ENCODE peak calls at places on chromosomes 13 and 19, in eight cellular contexts. W is upper lobe of left lung, T is pancreas, J is spleen, Q is foreskin keratinocyte, O is H9, F is heart right ventricle, Z is A549. I is an unnamed sample.

GRCh38 chr19:48206402-48207093 is 36.1 kb downstream of the ZSWIM9 start:
- DNase-seq in O (no peak), W (peak; percentile 95), Z (no peak), F (no peak), T (no peak), Q (no peak), J (no peak), I (no peak)

GRCh38 chr13:51560336-51560735 is 23.9 kb upstream of the WDFY2 start:
- DNase-seq in T (no peak), F (no peak), W (no peak), O (no peak), J (no peak), Z (no peak), Q (no peak), I (no peak)

GRCh38 chr19:16148443-16149045 is 5.1 kb downstream of the HSH2D start:
- DNase-seq in W (no peak), Q (no peak), F (no peak), O (no peak), T (no peak), J (no peak), Z (no peak), I (no peak)

GRCh38 chr13:55199132-55199531 is 1941.6 kb upstream of the PRR20A start:
- DNase-seq in T (no peak), J (no peak), W (no peak), O (no peak), Z (peak; percentile 1), F (no peak), Q (no peak), I (no peak)

GRCh38 chr19:7550987-7551761 is 15.7 kb downstream of the PNPLA6 start:
- DNase-seq in T (peak; percentile 92), J (no peak), W (peak; percentile 86), Z (peak; percentile 62), O (peak; percentile 98), F (peak; percentile 74), Q (peak; percentile 44), I (no peak)

GRCh38 chr19:49333426-49334288 is 1.5 kb upstream of the CD37 start:
- DNase-seq in O (peak; percentile 27), T (no peak), W (peak; percentile 65), F (no peak), J (peak; percentile 97), Z (no peak), Q (no peak), I (peak; percentile 62)

GRCh38 chr19:49233163-49233562 is 75.6 kb downstream of the TRPM4 start:
- DNase-seq in Q (no peak), F (no peak), W (no peak), Z (no peak), T (no peak), J (no peak), O (no peak), I (no peak)

GRCh38 chr13:93521307-93521706 is 294.7 kb downstream of the GPC6 start:
- DNase-seq in T (no peak), F (no peak), Z (no peak), J (no peak), W (no peak), O (no peak), Q (no peak), I (no peak)

GRCh38 chr13:57286511-57287098 is 119.6 kb downstream of the PRR20E start:
- DNase-seq in T (no peak), Z (no peak), F (no peak), W (no peak), O (peak; percentile 78), Q (no peak), J (peak; percentile 75), I (no peak)

GRCh38 chr19:35006342-35006998 is 6.3 kb downstream of the GRAMD1A start:
- DNase-seq in W (peak; percentile 80), O (no peak), Q (no peak), J (peak; percentile 27), F (no peak), Z (peak; percentile 100), T (peak; percentile 87), I (no peak)

GRCh38 chr19:5099822-5100221 is 130.9 kb downstream of the KDM4B start:
- DNase-seq in F (no peak), Z (no peak), W (no peak), T (no peak), J (no peak), Q (no peak), O (no peak), I (no peak)

GRCh38 chr19:18860725-18861124 is 29.0 kb downstream of the UPF1 start:
- DNase-seq in Z (no peak), J (peak; percentile 73), F (no peak), T (no peak), Q (no peak), W (no peak), O (no peak), I (no peak)

GRCh38 chr13:44373601-44374347 is at the start of gene SERP2:
- DNase-seq in F (peak; percentile 41), Q (no peak), Z (no peak), W (no peak), J (no peak), T (peak; percentile 13), O (peak; percentile 90), I (no peak)

GRCh38 chr13:46495647-46496046 is 57.3 kb upstream of the LRCH1 start:
- DNase-seq in Z (no peak), Q (no peak), J (no peak), W (no peak), O (no peak), F (no peak), T (no peak), I (no peak)

GRCh38 chr13:113837554-113838355 is 26.1 kb downstream of the GAS6 start:
- DNase-seq in F (peak; percentile 93), Z (peak; percentile 86), J (no peak), O (peak; percentile 71), Q (peak; percentile 98), T (peak; percentile 89), W (peak; percentile 82), I (no peak)

GRCh38 chr13:86584301-86584700 is 785.1 kb upstream of the SLITRK6 start:
- DNase-seq in J (no peak), W (no peak), Q (no peak), O (no peak), Z (no peak), F (no peak), T (no peak), I (no peak)

GRCh38 chr13:48985751-48986150 is 10.0 kb downstream of the FNDC3A start:
- DNase-seq in Q (no peak), T (no peak), W (no peak), J (no peak), O (no peak), Z (no peak), F (no peak), I (no peak)

GRCh38 chr13:43874512-43875092 is 4.9 kb downstream of the CCDC122 start:
- DNase-seq in F (no peak), O (no peak), Z (no peak), Q (no peak), J (no peak), W (no peak), T (no peak), I (no peak)

GRCh38 chr19:20245309-20245708 is 78.3 kb downstream of the ZNF486 start:
- DNase-seq in J (no peak), W (peak; percentile 73), Q (no peak), T (no peak), O (no peak), F (no peak), Z (no peak), I (no peak)

GRCh38 chr13:41017744-41018582 is 1.2 kb downstream of the ELF1 start:
- DNase-seq in J (no peak), W (no peak), T (no peak), Z (peak; percentile 58), F (no peak), Q (no peak), O (no peak), I (no peak)

GRCh38 chr19:30719189-30719990 is 347.2 kb downstream of the ZNF536 start:
- DNase-seq in W (peak; percentile 34), Z (peak; percentile 33), O (peak; percentile 41), F (peak; percentile 74), J (peak; percentile 83), T (peak; percentile 71), Q (peak; percentile 20), I (no peak)

GRCh38 chr13:85970727-85971126 is 171.5 kb upstream of the SLITRK6 start:
- DNase-seq in Z (no peak), W (no peak), F (no peak), O (no peak), T (no peak), J (no peak), Q (no peak), I (no peak)

GRCh38 chr19:7515091-7515470 is 822 bp upstream of the ZNF358 start:
- DNase-seq in T (no peak), F (peak; percentile 30), W (no peak), Q (no peak), O (no peak), J (no peak), Z (no peak), I (no peak)

GRCh38 chr13:92806215-92806614 is 420.4 kb upstream of the GPC6 start:
- DNase-seq in T (no peak), W (no peak), O (no peak), F (no peak), Z (no peak), J (no peak), Q (no peak), I (no peak)

GRCh38 chr19:2479556-2480194 is 3.7 kb downstream of the GADD45B start:
- DNase-seq in Q (no peak), W (no peak), F (no peak), O (no peak), J (no peak), Z (no peak), T (no peak), I (no peak)
- TF ChIP-seq CTCF in Q (peak; percentile 59), W (no peak), F (no peak), O (peak; percentile 68), J (peak; percentile 23), Z (no peak), T (no peak), I (no peak)

GRCh38 chr19:41306394-41306793 is 3.6 kb upstream of the CCDC97 start:
- DNase-seq in Z (no peak), Q (no peak), F (no peak), T (no peak), J (no peak), W (peak; percentile 19), O (no peak), I (no peak)
- H3K4me1 ChIP-seq in Z (peaks cover 20% of the 10 kb centered on the region), Q (no peaks in the 10 kb centered on the region), F (peaks cover 29% of the 10 kb centered on the region), T (peaks cover 6% of the 10 kb centered on the region), J (peaks cover 88% of the 10 kb centered on the region), W (peaks cover 49% of the 10 kb centered on the region), O (no peaks in the 10 kb centered on the region), I (peaks cover 90% of the 10 kb centered on the region)

DNA sequence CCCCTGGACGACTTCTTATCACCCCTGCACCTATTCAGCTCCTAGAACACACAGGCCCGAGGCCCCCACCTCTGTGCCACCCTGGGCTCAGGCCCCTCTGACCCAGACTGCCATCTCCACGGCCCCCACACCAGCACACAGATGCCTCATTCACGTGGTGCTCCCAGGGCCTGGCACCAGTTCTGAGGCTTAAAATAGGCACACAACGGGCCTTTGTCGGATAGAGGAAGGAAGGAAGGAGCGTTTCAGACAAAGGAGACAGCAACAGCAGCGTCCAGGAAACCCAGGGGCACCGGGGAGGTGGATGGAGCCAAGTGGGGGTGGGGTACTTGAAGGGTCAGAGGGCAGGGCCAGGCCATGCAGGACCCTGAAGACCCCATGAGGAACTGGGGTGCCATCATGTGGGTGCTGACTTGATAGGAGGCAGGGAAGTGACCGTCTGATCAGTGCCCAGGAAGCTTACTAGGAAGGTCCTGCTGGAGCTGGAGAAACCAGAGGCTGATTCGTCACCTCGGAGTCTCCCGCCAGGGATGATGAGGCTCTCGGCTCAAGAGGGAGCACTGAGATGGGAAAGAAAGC is 7.1 kb downstream of the GNG7 start:
- DNase-seq in Q (no peak), F (peak; percentile 66), J (peak; percentile 76), T (no peak), W (peak; percentile 28), O (no peak), Z (no peak), I (no peak)
- H3K27ac ChIP-seq in Q (no peak overlapping the region), F (peak overlapping the region; percentile 84), J (peak overlapping the region; percentile 57), T (peak overlapping the region; percentile 81), W (peak overlapping the region; percentile 61), O (no peak overlapping the region), Z (no peak overlapping the region), I (no peak overlapping the region)

GRCh38 chr19:17847538-17848366 is at the start of gene JAK3:
- DNase-seq in T (no peak), Q (no peak), F (peak; percentile 63), J (peak; percentile 94), O (peak; percentile 91), Z (no peak), W (peak; percentile 54), I (peak; percentile 72)
- TF ChIP-seq CTCF in T (no peak), Q (no peak), F (no peak), J (no peak), O (no peak), Z (no peak), W (no peak), I (no peak)